ENCODE peak calls at places on chromosomes 4 and X, in seven cellular contexts. W is fibroblast of lung, D is Peyer's patch, R is GM23248, V is small intestine, O is A673, X is psoas muscle. I is an unnamed sample.
A peak's percentile ranks its signal among the peaks of the same experiment; 100 is the strongest.

GRCh38 chr4:70544279-70544870 is 26.0 kb downstream of the AMTN start:
- DNase-seq in W (peak; percentile 9), D (no peak), R (peak; percentile 46), V (peak; percentile 12), O (peak; percentile 23), X (no peak), I (peak; percentile 24)

GRCh38 chrX:77451041-77451440 is 3.9 kb downstream of the FGF16 start:
- DNase-seq in W (peak; percentile 73), D (no peak), R (peak; percentile 86), V (no peak), O (no peak), X (no peak), I (no peak)

GRCh38 chr4:8173641-8174242 is 15.1 kb upstream of the ABLIM2 start:
- DNase-seq in W (no peak), D (no peak), R (no peak), V (no peak), O (no peak), X (no peak), I (no peak)

GRCh38 chr4:98502624-98503023 is 155.8 kb downstream of the TSPAN5 start:
- DNase-seq in W (no peak), D (no peak), R (no peak), V (no peak), O (no peak), X (no peak), I (no peak)

GRCh38 chrX:35351795-35352483 is 409.3 kb downstream of the FAM47B start:
- DNase-seq in W (no peak), D (no peak), R (no peak), V (no peak), O (no peak), X (no peak), I (no peak)

GRCh38 chr4:55768291-55768690 is 51.3 kb upstream of the EXOC1L start:
- DNase-seq in W (peak; percentile 77), D (no peak), R (peak; percentile 48), V (no peak), O (peak; percentile 91), X (no peak), I (peak; percentile 97)

GRCh38 chr4:65791807-65792308 is 121.6 kb upstream of the EPHA5 start:
- DNase-seq in W (peak; percentile 66), D (no peak), R (peak; percentile 15), V (no peak), O (peak; percentile 3), X (no peak), I (peak; percentile 52)

GRCh38 chrX:22122510-22122909 is 90.4 kb downstream of the PHEX start:
- DNase-seq in W (peak; percentile 82), D (no peak), R (peak; percentile 76), V (no peak), O (no peak), X (peak; percentile 67), I (no peak)

GRCh38 chrX:69297521-69297920 is 132.3 kb upstream of the PJA1 start:
- DNase-seq in W (no peak), D (no peak), R (no peak), V (no peak), O (peak; percentile 38), X (no peak), I (no peak)

GRCh38 chr4:76755756-76756155 is 142.2 kb downstream of the SOWAHB start:
- DNase-seq in W (peak; percentile 57), D (no peak), R (no peak), V (no peak), O (no peak), X (no peak), I (no peak)

GRCh38 chr4:100742045-100742444 is 224.2 kb upstream of the EMCN start:
- DNase-seq in W (peak; percentile 63), D (no peak), R (peak; percentile 67), V (peak; percentile 65), O (peak; percentile 76), X (no peak), I (peak; percentile 66)

GRCh38 chr4:31793907-31794306 is 1073.7 kb downstream of the PCDH7 start:
- DNase-seq in W (no peak), D (no peak), R (no peak), V (no peak), O (no peak), X (no peak), I (no peak)

GRCh38 chr4:10180603-10180926 is 64.0 kb upstream of the WDR1 start:
- DNase-seq in W (no peak), D (no peak), R (no peak), V (no peak), O (no peak), X (no peak), I (no peak)
- H3K27ac ChIP-seq in W (peak overlapping the region; percentile 53), D (no peak overlapping the region), R (peak overlapping the region; percentile 98), V (no peak overlapping the region), O (no peak overlapping the region), X (no peak overlapping the region), I (no peak overlapping the region)

GRCh38 chr4:1244081-1244977 is 4.6 kb downstream of the CTBP1 start:
- DNase-seq in W (no peak), D (no peak), R (peak; percentile 28), V (no peak), O (no peak), X (peak; percentile 75), I (no peak)
- H3K4me1 ChIP-seq in W (peaks cover 16% of the 10 kb centered on the region), D (peaks cover 19% of the 10 kb centered on the region), R (peaks cover 13% of the 10 kb centered on the region), V (peaks cover 23% of the 10 kb centered on the region), O (peaks cover 8% of the 10 kb centered on the region), X (peaks cover 63% of the 10 kb centered on the region), I (peaks cover 11% of the 10 kb centered on the region)

DNA sequence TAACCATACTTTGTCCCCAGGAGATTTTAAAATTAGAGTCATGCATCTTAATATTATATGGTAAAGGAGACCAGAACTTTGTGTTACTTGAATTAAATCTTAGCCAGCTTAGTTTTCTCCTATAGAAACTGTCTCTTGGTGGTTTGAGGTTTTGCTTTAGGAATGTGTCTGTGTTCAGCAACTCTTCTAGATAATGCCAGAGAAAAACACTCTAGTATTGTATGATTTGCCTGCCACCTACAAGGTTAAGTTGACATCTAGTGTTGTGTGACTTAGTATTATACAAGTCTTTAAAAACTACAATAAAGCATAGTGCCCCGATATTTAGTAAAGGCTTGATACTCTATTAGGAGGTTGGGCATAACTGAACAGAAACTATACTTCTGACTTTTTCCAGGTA is 2.1 kb downstream of the UGT8 start:
- DNase-seq in W (no peak), D (no peak), R (no peak), V (peak; percentile 13), O (no peak), X (no peak), I (no peak)
- H3K4me3 ChIP-seq in W (no peak overlapping the region), D (peak overlapping the region; percentile 68), R (no peak overlapping the region), V (no peak overlapping the region), O (no peak overlapping the region), X (no peak overlapping the region), I (no peak overlapping the region)

DNA sequence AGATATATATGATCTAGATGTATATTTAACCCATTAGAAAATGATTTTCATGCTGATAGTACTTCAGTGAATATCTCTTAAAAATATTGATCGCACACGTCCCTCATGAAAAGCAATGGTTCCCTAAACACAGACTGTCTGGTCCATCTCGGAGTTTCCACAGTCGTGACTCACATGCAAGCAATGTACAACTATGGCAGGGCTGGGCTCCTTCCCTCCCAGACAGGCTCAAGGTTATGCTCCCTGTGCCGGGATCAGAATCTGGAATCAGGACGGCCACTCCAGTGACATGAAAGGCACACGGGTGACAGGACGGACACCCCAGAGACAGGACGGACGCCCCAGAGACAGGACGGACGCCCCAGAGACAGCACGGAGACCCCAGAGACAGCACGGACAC is 40.2 kb upstream of the PPP2R3B start:
- DNase-seq in W (peak; percentile 13), D (no peak), R (no peak), V (no peak), O (no peak), X (no peak), I (no peak)
- H3K27ac ChIP-seq in W (no peak overlapping the region), D (no peak overlapping the region), R (no peak overlapping the region), V (no peak overlapping the region), O (no peak overlapping the region), X (no peak overlapping the region), I (no peak overlapping the region)

DNA sequence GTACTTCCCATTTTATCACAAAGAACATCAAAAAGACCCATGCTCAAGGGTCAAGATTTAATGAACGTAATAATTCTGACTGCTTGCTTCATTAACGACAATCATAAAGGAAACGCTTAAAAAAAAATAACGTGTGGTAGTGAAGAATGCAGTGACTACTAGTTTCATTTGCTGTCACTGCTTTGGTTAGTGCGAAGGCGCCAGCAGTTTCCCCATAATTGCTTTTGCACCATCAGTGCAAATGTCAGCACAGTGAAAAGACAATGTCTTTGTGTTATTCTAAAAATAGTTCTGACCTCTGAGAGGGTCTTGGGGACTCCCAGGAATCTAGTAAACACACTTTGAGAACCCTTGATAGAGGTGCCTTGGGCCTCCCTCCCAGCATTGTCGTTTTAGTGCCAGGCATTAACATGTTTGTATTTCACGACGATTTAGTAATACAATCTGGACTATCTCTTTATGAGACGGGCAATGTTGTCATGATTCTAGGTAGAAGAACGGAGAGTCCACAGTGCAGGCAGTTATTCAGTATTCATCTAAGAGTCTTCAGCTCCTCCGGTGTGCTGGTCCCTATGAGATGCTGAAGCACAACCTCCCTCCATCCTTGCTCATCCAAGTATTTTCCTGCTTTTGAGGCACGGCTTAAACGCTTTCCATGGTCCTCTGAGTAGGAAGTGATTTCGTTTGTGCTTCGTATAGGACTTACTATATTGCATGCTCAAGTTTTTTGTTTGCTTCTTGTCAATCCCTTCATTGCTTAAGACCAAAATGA is 71.1 kb downstream of the AFF1 start:
- DNase-seq in W (no peak), D (peak; percentile 39), R (peak; percentile 54), V (peak; percentile 75), O (no peak), X (no peak), I (peak; percentile 37)
- H3K4me1 ChIP-seq in W (peaks cover 6% of the 10 kb centered on the region), D (no peaks in the 10 kb centered on the region), R (peaks cover 24% of the 10 kb centered on the region), V (peaks cover 11% of the 10 kb centered on the region), O (peaks cover 27% of the 10 kb centered on the region), X (peaks cover 58% of the 10 kb centered on the region), I (peaks cover 33% of the 10 kb centered on the region)

GRCh38 chrX:1661048-1661921 is 46.4 kb downstream of the ASMT start:
- DNase-seq in W (no peak), D (peak; percentile 81), R (no peak), V (peak; percentile 58), O (peak; percentile 18), X (peak; percentile 72), I (no peak)
- H3K4me3 ChIP-seq in W (no peak overlapping the region), D (peak overlapping the region; percentile 45), R (no peak overlapping the region), V (no peak overlapping the region), O (no peak overlapping the region), X (no peak overlapping the region), I (no peak overlapping the region)

GRCh38 chr4:139556735-139557505 is 901 bp upstream of the SETD7 start:
- DNase-seq in W (peak; percentile 45), D (peak; percentile 75), R (peak; percentile 63), V (peak; percentile 79), O (peak; percentile 82), X (peak; percentile 78), I (peak; percentile 63)
- H3K27ac ChIP-seq in W (peak overlapping the region; percentile 92), D (peak overlapping the region; percentile 96), R (peak overlapping the region; percentile 85), V (peak overlapping the region; percentile 87), O (peak overlapping the region; percentile 98), X (peak overlapping the region; percentile 99), I (no peak overlapping the region)

I was measured in cardiac muscle cell.